ENCODE peak calls at places on chromosome 4, in five cellular contexts. B is HEK293T, Z is H1, U is NT2/D1, C is GM12878. O is an unnamed sample.
A peak's percentile ranks its signal among the peaks of the same experiment; 100 is the strongest.

GRCh38 chr4:22504931-22505330 is 10.9 kb downstream of the ADGRA3 start:
- DNase-seq in B (no peak), Z (no peak), U (no peak), C (no peak), O (no peak)

GRCh38 chr4:121070696-121071639 is 1.4 kb downstream of the NDNF start:
- DNase-seq in B (peak; percentile 55), Z (peak; percentile 75), U (no peak), C (no peak), O (no peak)

GRCh38 chr4:170259631-170260153 is 169.9 kb upstream of the AADAT start:
- DNase-seq in B (peak; percentile 74), Z (peak; percentile 89), U (peak; percentile 92), C (peak; percentile 65), O (peak; percentile 92)

GRCh38 chr4:148716361-148717063 is 274.3 kb upstream of the NR3C2 start:
- DNase-seq in B (no peak), Z (no peak), U (peak; percentile 36), C (no peak), O (no peak)

GRCh38 chr4:138236035-138236434 is 6.1 kb downstream of the SLC7A11 start:
- DNase-seq in B (no peak), Z (no peak), U (no peak), C (no peak), O (no peak)

GRCh38 chr4:56909083-56909981 is 1.6 kb downstream of the REST start:
- DNase-seq in B (peak; percentile 49), Z (peak; percentile 66), U (no peak), C (no peak), O (peak; percentile 28)

GRCh38 chr4:40196724-40197281 is at the start of gene RHOH:
- DNase-seq in B (no peak), Z (peak; percentile 58), U (no peak), C (no peak), O (no peak)

GRCh38 chr4:37685726-37686372 is 327 bp downstream of the RELL1 start:
- DNase-seq in B (peak; percentile 13), Z (no peak), U (no peak), C (no peak), O (no peak)

GRCh38 chr4:8324640-8325239 is 55.2 kb downstream of the HTRA3 start:
- DNase-seq in B (no peak), Z (peak; percentile 17), U (no peak), C (no peak), O (no peak)

GRCh38 chr4:73860175-73860574 is 7.1 kb downstream of the PF4V1 start:
- DNase-seq in B (no peak), Z (no peak), U (no peak), C (no peak), O (no peak)

GRCh38 chr4:141307241-141307689 is 86.6 kb downstream of the ZNF330 start:
- DNase-seq in B (peak; percentile 66), Z (peak; percentile 58), U (peak; percentile 47), C (peak; percentile 95), O (peak; percentile 40)

GRCh38 chr4:1300466-1301455 is 11.1 kb downstream of the MAEA start:
- DNase-seq in B (no peak), Z (no peak), U (no peak), C (no peak), O (no peak)

GRCh38 chr4:169791527-169792156 is 33.9 kb upstream of the HPF1 start:
- DNase-seq in B (peak; percentile 72), Z (peak; percentile 66), U (peak; percentile 16), C (no peak), O (peak; percentile 54)

GRCh38 chr4:112168719-112169500 is 23.7 kb downstream of the FAM241A start:
- DNase-seq in B (no peak), Z (no peak), U (no peak), C (no peak), O (no peak)

GRCh38 chr4:4427478-4427870 is 40.6 kb downstream of the NSG1 start:
- DNase-seq in B (no peak), Z (no peak), U (no peak), C (no peak), O (no peak)

GRCh38 chr4:150070464-150071170 is 7.6 kb upstream of the DCLK2 start:
- DNase-seq in B (peak; percentile 21), Z (no peak), U (no peak), C (no peak), O (no peak)

GRCh38 chr4:63717384-63717783 is 691.9 kb downstream of the TECRL start:
- DNase-seq in B (peak; percentile 20), Z (no peak), U (peak; percentile 18), C (peak; percentile 3), O (peak; percentile 21)

GRCh38 chr4:122313001-122313400 is 65.8 kb upstream of the ADAD1 start:
- DNase-seq in B (no peak), Z (no peak), U (no peak), C (no peak), O (no peak)

GRCh38 chr4:148376151-148376550 is 66.1 kb downstream of the NR3C2 start:
- DNase-seq in B (no peak), Z (no peak), U (no peak), C (no peak), O (peak; percentile 94)

GRCh38 chr4:41748788-41749445 is 392 bp upstream of the PHOX2B start:
- DNase-seq in B (no peak), Z (peak; percentile 47), U (no peak), C (no peak), O (no peak)

DNA sequence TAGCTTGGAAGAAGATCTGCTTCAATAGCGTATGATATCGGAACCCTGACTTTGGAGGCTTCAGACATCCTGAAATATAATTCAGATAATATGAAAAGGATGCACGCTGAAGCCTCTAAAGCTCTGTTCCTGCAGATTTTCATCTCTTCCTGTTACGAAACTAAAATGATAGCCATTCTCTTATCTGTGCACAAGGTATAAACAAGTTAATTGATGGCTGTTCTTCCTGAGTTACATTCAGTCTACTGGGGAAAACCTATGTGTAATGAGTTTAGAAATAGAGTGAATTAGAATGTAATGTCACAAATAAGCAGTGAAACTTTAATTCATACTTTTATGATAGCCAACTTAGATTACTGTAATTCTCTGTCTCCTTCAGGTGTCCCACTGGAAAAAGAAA is 36.8 kb upstream of the AGA start:
- DNase-seq in B (no peak), Z (no peak), U (no peak), C (no peak), O (no peak)
- TF ChIP-seq SUZ12 in B (no peak), Z (no peak), U (no peak), C (no peak), O (no peak)

DNA sequence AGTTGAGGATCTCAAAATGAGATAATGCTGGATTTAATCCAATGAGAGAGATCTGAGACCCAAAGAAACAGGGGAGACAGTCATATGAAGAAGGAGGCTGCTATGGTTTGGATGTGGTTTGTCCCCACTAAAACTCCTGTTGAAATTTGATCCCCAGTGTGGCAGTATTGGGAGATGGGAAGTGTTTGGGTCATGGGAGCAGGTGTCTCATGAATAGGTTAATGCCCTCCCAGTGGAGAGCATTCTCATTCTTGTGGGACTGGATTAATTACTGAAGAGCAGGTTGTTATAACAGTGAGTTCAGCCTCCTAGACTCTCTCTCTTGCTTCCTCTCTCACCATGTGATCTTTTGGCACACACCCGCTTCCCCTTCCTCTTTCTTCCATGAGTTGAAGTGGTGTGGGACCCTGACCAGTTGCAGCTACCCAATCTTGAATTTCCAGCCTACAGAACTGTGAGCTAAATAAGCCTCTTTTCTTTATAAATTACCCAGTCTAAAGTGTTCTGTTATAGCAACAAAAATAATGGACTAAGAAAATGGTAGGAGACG is 70.3 kb downstream of the PPEF2 start:
- DNase-seq in B (no peak), Z (no peak), U (peak; percentile 25), C (no peak), O (no peak)
- TF ChIP-seq SUZ12 in B (no peak), Z (no peak), U (no peak), C (no peak), O (no peak)

GRCh38 chr4:85751907-85752306 is 277.0 kb downstream of the ARHGAP24 start:
- DNase-seq in B (no peak), Z (no peak), U (no peak), C (no peak), O (no peak)
- TF ChIP-seq SUZ12 in B (no peak), Z (no peak), U (no peak), C (no peak), O (no peak)

DNA sequence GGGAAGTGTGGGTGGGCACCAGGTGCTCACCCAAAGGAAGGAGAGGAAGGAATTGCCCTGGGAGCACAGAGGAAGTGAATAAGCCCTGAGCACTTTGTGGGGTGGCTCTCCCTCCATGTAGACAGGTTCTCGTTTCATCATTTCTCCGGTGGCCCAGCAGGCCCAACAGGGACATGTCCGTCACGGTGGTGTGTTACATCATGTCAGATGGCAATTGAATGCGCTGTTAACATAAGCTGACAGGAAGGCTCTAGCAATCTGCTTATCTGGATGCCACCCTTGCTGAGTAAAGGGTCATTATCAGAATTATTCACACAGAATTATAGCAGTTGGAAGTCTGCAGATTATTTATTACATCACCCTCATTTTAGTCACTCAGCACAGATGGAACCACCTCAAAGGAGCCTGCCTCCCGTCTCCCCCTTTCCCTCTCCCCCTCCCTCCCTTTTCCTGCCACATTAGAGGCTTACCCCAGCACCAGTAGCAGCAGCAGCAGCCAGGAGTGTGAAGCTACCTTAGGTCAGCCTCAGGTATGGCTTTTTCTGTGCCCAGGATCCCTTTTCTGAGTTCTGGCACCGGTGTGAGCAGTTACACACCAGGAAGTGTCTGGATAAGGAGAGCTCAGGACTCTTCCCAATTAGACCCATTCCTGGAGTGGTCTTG is 124.3 kb upstream of the TRIM2 start:
- DNase-seq in B (no peak), Z (no peak), U (no peak), C (no peak), O (no peak)
- TF ChIP-seq SUZ12 in B (no peak), Z (no peak), U (no peak), C (no peak), O (no peak)